ENCODE peak calls at places on chromosomes 5 and 9, in seven cellular contexts. W is effector memory CD8-positive, alpha-beta T cell; C is esophagus muscularis mucosa; E is kidney glomerular epithelial cell; H is cardiac muscle cell; M is fibroblast of lung; R is ureter. O is an unnamed sample.

GRCh38 chr9:87884578-87885459 is 2.1 kb downstream of the SPATA31E1 start:
- DNase-seq in W (no peak), C (no peak), E (no peak), H (no peak), M (no peak), R (peak), O (no peak)

GRCh38 chr5:6582507-6583048 is 50.3 kb downstream of the NSUN2 start:
- DNase-seq in W (no peak), C (peak), E (no peak), H (no peak), M (no peak), R (no peak), O (no peak)

GRCh38 chr5:59133801-59134261 is 551.0 kb downstream of the RAB3C start:
- DNase-seq in W (no peak), C (no peak), E (no peak), H (no peak), M (peak), R (no peak), O (no peak)

GRCh38 chr5:6373081-6373846 is 5.1 kb downstream of the MED10 start:
- DNase-seq in W (no peak), C (no peak), E (no peak), H (no peak), M (no peak), R (peak), O (no peak)

GRCh38 chr9:131409458-131409992 is 15.6 kb downstream of the PRRC2B start:
- DNase-seq in W (no peak), C (no peak), E (no peak), H (no peak), M (no peak), R (no peak), O (no peak)

GRCh38 chr5:132205385-132206125 is 22.1 kb downstream of the P4HA2 start:
- DNase-seq in W (no peak), C (no peak), E (no peak), H (no peak), M (peak), R (no peak), O (no peak)

GRCh38 chr9:27394826-27395201 is 97.9 kb upstream of the EQTN start:
- DNase-seq in W (no peak), C (no peak), E (no peak), H (no peak), M (no peak), R (no peak), O (no peak)

GRCh38 chr5:127705120-127705892 is 2.1 kb downstream of the CCDC192 start:
- DNase-seq in W (no peak), C (no peak), E (peak), H (no peak), M (peak), R (no peak), O (no peak)

GRCh38 chr5:140828402-140828737 is 610 bp downstream of the PCDHA6 start:
- DNase-seq in W (no peak), C (no peak), E (peak), H (peak), M (no peak), R (no peak), O (no peak)

GRCh38 chr5:127936439-127936972 is 147.1 kb upstream of the SLC12A2 start:
- DNase-seq in W (peak), C (peak), E (no peak), H (no peak), M (no peak), R (no peak), O (no peak)

GRCh38 chr9:112520646-112521045 is 34.0 kb downstream of the KIAA1958 start:
- DNase-seq in W (no peak), C (no peak), E (no peak), H (no peak), M (peak), R (no peak), O (no peak)

GRCh38 chr5:31757813-31758212 is 118.9 kb downstream of the PDZD2 start:
- DNase-seq in W (no peak), C (no peak), E (no peak), H (no peak), M (no peak), R (no peak), O (no peak)

GRCh38 chr5:175383350-175383749 is 60.6 kb downstream of the DRD1 start:
- DNase-seq in W (no peak), C (peak), E (no peak), H (no peak), M (no peak), R (no peak), O (no peak)

GRCh38 chr9:129665008-129665771 is at the start of gene PRRX2:
- DNase-seq in W (no peak), C (no peak), E (no peak), H (peak), M (no peak), R (peak), O (no peak)

GRCh38 chr5:75567710-75568109 is 43.5 kb upstream of the ANKDD1B start:
- DNase-seq in W (no peak), C (no peak), E (peak), H (no peak), M (peak), R (no peak), O (peak)

GRCh38 chr5:54835642-54836041 is 149.8 kb downstream of the ESM1 start:
- DNase-seq in W (no peak), C (no peak), E (no peak), H (no peak), M (peak), R (no peak), O (no peak)

GRCh38 chr9:89999534-90000370 is 394.9 kb downstream of the GADD45G start:
- DNase-seq in W (peak), C (no peak), E (no peak), H (peak), M (peak), R (peak), O (peak)

GRCh38 chr9:137621131-137621757 is 2.4 kb downstream of the EHMT1 start:
- DNase-seq in W (no peak), C (no peak), E (peak), H (no peak), M (peak), R (no peak), O (no peak)

GRCh38 chr5:68739752-68740151 is 354.1 kb upstream of the SLC30A5 start:
- DNase-seq in W (no peak), C (peak), E (no peak), H (no peak), M (no peak), R (no peak), O (no peak)

GRCh38 chr5:154712518-154713437 is 42.4 kb upstream of the LARP1 start:
- DNase-seq in W (no peak), C (no peak), E (no peak), H (no peak), M (no peak), R (peak), O (no peak)

GRCh38 chr5:57450991-57451876 is 31.4 kb downstream of the ACTBL2 start:
- DNase-seq in W (no peak), C (peak), E (peak), H (no peak), M (peak), R (no peak), O (no peak)

GRCh38 chr5:171975877-171976667 is 30.4 kb downstream of the FBXW11 start:
- DNase-seq in W (no peak), C (no peak), E (no peak), H (no peak), M (no peak), R (no peak), O (no peak)

GRCh38 chr9:35651964-35652828 is 1.5 kb upstream of the SIT1 start:
- DNase-seq in W (no peak), C (no peak), E (no peak), H (no peak), M (peak), R (no peak), O (no peak)

GRCh38 chr5:98341711-98342042 is 431.8 kb upstream of the RGMB start:
- DNase-seq in W (no peak), C (no peak), E (no peak), H (no peak), M (peak), R (no peak), O (no peak)

GRCh38 chr9:135479469-135480052 is at the start of gene PPP1R26:
- DNase-seq in W (no peak), C (no peak), E (no peak), H (peak), M (no peak), R (no peak), O (no peak)

GRCh38 chr5:19975795-19976194 is 12.2 kb downstream of the CDH18 start:
- DNase-seq in W (no peak), C (no peak), E (no peak), H (no peak), M (no peak), R (no peak), O (no peak)

GRCh38 chr5:157870837-157871834 is 12.2 kb upstream of the CLINT1 start:
- DNase-seq in W (no peak), C (no peak), E (peak), H (no peak), M (peak), R (no peak), O (no peak)

GRCh38 chr9:96574931-96575351 is 44.7 kb downstream of the CDC14B start:
- DNase-seq in W (no peak), C (no peak), E (no peak), H (no peak), M (peak), R (no peak), O (no peak)

GRCh38 chr9:110984890-110985437 is 53.3 kb downstream of the LPAR1 start:
- DNase-seq in W (no peak), C (no peak), E (no peak), H (no peak), M (no peak), R (no peak), O (no peak)

GRCh38 chr9:25449503-25449902 is 228.7 kb downstream of the TUSC1 start:
- DNase-seq in W (no peak), C (no peak), E (no peak), H (no peak), M (no peak), R (no peak), O (no peak)